ENCODE peak calls at places on chromosome 19, in eight cellular contexts. U is right lobe of liver, V is AG10803, P is fibroblast of mammary gland, A is glutamatergic neuron, S is upper lobe of right lung, G is left ventricle myocardium inferior, Z is IMR-90. R is an unnamed sample.

GRCh38 chr19:9871626-9872338 is 36.7 kb downstream of the PIN1 start:
- DNase-seq in U (no peak), V (no peak), P (no peak), A (no peak), S (no peak), G (no peak), Z (no peak), R (no peak)

GRCh38 chr19:18292460-18292809 is 11.0 kb upstream of the JUND start:
- DNase-seq in U (peak), V (no peak), P (no peak), A (no peak), S (no peak), G (no peak), Z (no peak), R (no peak)

GRCh38 chr19:14381689-14382474 is 638 bp downstream of the ADGRE5 start:
- DNase-seq in U (no peak), V (peak), P (peak), A (no peak), S (no peak), G (peak), Z (peak), R (peak)

GRCh38 chr19:42113641-42114348 is 18.5 kb downstream of the POU2F2 start:
- DNase-seq in U (no peak), V (peak), P (peak), A (peak), S (no peak), G (no peak), Z (peak), R (peak)

GRCh38 chr19:45321848-45322247 is 827 bp downstream of the CKM start:
- DNase-seq in U (no peak), V (no peak), P (no peak), A (no peak), S (no peak), G (peak), Z (no peak), R (no peak)

GRCh38 chr19:47002853-47003610 is 16.6 kb upstream of the NPAS1 start:
- DNase-seq in U (no peak), V (no peak), P (no peak), A (no peak), S (no peak), G (no peak), Z (no peak), R (no peak)

GRCh38 chr19:13729859-13730258 is 34.5 kb upstream of the MRI1 start:
- DNase-seq in U (no peak), V (peak), P (peak), A (no peak), S (no peak), G (no peak), Z (peak), R (no peak)

GRCh38 chr19:46818812-46819211 is 30.4 kb upstream of the SLC1A5 start:
- DNase-seq in U (no peak), V (peak), P (peak), A (no peak), S (no peak), G (no peak), Z (peak), R (peak)

GRCh38 chr19:15072930-15073647 is 8.9 kb upstream of the OR1I1 start:
- DNase-seq in U (no peak), V (no peak), P (no peak), A (no peak), S (no peak), G (no peak), Z (no peak), R (peak)

GRCh38 chr19:6862673-6863078 is 24.7 kb upstream of the ADGRE1 start:
- DNase-seq in U (peak), V (peak), P (peak), A (peak), S (peak), G (peak), Z (peak), R (peak)

GRCh38 chr19:47729468-47729798 is 15.9 kb upstream of the NOP53 start:
- DNase-seq in U (no peak), V (peak), P (peak), A (no peak), S (peak), G (peak), Z (peak), R (peak)

GRCh38 chr19:43467730-43468129 is 2.3 kb upstream of the LYPD3 start:
- DNase-seq in U (no peak), V (peak), P (peak), A (no peak), S (no peak), G (no peak), Z (peak), R (no peak)

GRCh38 chr19:19021115-19021514 is 12.2 kb downstream of the SUGP2 start:
- DNase-seq in U (no peak), V (peak), P (peak), A (no peak), S (no peak), G (no peak), Z (peak), R (no peak)

GRCh38 chr19:44539236-44539819 is 9.9 kb upstream of the CEACAM20 start:
- DNase-seq in U (no peak), V (peak), P (peak), A (no peak), S (no peak), G (no peak), Z (peak), R (no peak)

GRCh38 chr19:40702337-40703012 is 12.0 kb upstream of the NUMBL start:
- DNase-seq in U (no peak), V (peak), P (no peak), A (peak), S (no peak), G (peak), Z (no peak), R (no peak)
- TF ChIP-seq CTCF in U (no peak), V (peak), P (peak), A (peak), S (no peak), G (peak), Z (peak), R (no peak)

DNA sequence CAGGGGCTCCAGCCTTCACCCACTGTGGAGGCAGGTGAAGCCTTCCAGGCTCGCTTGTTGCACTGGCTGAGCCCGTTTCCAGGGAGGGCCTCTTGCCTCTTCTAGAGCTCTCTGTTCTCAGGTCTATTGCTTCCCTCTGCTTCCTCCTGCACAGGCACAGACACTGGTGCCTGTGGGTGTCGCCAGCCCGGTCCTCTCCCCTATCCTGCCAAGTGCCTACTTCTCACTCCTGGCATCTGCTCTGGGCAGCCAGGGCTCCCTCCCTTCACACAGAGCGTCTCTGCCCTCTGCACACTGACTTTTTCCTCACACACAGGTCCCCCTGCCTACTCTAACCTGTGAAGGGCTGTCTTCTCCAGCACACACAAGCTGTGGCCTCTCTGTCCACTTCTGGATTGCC is 60.3 kb downstream of the SLC7A9 start:
- DNase-seq in U (no peak), V (no peak), P (no peak), A (no peak), S (peak), G (no peak), Z (no peak), R (no peak)
- TF ChIP-seq CTCF in U (no peak), V (no peak), P (no peak), A (no peak), S (no peak), G (no peak), Z (no peak), R (no peak)

DNA sequence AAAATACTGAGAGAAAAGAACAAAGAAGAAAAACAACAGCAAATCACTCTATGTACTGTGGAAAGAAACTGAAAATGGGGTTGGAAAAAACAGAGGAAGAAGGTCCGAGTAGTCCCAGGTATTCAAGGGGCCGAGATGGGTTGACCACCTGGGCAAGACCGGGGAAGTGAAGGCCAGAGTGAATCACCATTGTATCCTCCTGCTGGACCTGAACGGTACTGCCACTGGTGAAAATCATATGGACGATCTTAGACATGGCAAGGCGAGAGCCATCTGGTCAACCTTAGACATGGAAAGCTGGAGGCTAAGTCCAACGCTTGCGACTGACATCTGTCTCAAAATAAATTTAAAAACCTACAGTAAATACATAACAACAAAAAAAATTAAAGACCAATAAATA is 44.4 kb upstream of the ZNF91 start:
- DNase-seq in U (no peak), V (no peak), P (peak), A (no peak), S (no peak), G (no peak), Z (no peak), R (peak)
- TF ChIP-seq CTCF in U (no peak), V (peak), P (peak), A (peak), S (no peak), G (peak), Z (no peak), R (peak)

GRCh38 chr19:49391581-49392399 is 3.7 kb downstream of the KASH5 start:
- DNase-seq in U (peak), V (peak), P (peak), A (peak), S (peak), G (peak), Z (peak), R (peak)
- TF ChIP-seq CTCF in U (peak), V (peak), P (peak), A (peak), S (peak), G (peak), Z (peak), R (peak)

GRCh38 chr19:32459199-32459865 is 53.8 kb downstream of the DPY19L3 start:
- DNase-seq in U (no peak), V (no peak), P (no peak), A (no peak), S (no peak), G (no peak), Z (no peak), R (no peak)

GRCh38 chr19:32456406-32456805 is 50.8 kb downstream of the DPY19L3 start:
- DNase-seq in U (no peak), V (no peak), P (no peak), A (no peak), S (no peak), G (no peak), Z (no peak), R (no peak)

GRCh38 chr19:32460476-32460875 is 54.9 kb downstream of the DPY19L3 start:
- DNase-seq in U (no peak), V (no peak), P (no peak), A (no peak), S (no peak), G (no peak), Z (no peak), R (no peak)

GRCh38 chr19:32457540-32457939 is 52.0 kb downstream of the DPY19L3 start:
- DNase-seq in U (no peak), V (no peak), P (no peak), A (no peak), S (no peak), G (no peak), Z (no peak), R (no peak)

DNA sequence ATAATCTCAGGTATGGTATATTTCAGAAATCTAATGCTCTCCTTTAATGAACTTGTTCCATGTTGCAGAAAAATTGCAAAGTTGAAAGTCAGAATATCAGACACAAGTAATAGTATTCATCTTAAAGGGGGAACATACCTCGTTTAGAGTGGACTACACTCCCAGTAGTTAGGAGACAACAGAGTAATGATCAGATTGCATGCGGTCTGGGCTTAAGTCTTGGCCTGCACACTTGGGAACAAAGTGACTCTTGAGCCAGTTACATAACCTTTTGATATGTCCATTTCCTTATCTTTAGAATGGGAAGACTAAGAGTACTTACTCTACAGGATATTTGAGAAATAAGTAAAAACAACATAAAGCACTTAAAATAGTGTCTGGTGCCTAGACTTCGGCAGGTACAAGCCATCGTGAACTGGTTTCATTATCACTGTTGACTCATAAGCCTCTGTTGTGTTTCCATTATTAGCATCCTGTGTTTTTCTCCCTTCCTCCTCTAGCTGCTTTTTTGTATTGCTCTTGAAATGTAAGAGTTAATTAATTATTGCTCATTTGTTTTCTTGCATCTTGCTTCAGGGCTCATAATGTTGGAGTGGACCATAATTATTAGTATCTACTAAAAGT is 53.0 kb downstream of the DPY19L3 start:
- DNase-seq in U (no peak), V (no peak), P (no peak), A (no peak), S (no peak), G (no peak), Z (no peak), R (no peak)
- TF ChIP-seq CTCF in U (no peak), V (no peak), P (no peak), A (no peak), S (no peak), G (no peak), Z (no peak), R (no peak)

GRCh38 chr19:1373042-1373533 is 10.6 kb upstream of the NDUFS7 start:
- DNase-seq in U (no peak), V (no peak), P (no peak), A (no peak), S (no peak), G (no peak), Z (no peak), R (no peak)

GRCh38 chr19:1370579-1371361 is 12.9 kb upstream of the NDUFS7 start:
- DNase-seq in U (no peak), V (no peak), P (no peak), A (no peak), S (no peak), G (no peak), Z (no peak), R (no peak)

GRCh38 chr19:1376415-1376805 is 7.3 kb upstream of the NDUFS7 start:
- DNase-seq in U (no peak), V (no peak), P (no peak), A (no peak), S (no peak), G (no peak), Z (no peak), R (no peak)

GRCh38 chr19:1374250-1374577 is 9.5 kb upstream of the NDUFS7 start:
- DNase-seq in U (no peak), V (no peak), P (no peak), A (no peak), S (no peak), G (peak), Z (no peak), R (no peak)

GRCh38 chr19:1373534-1374249 is 10.0 kb upstream of the NDUFS7 start:
- DNase-seq in U (peak), V (no peak), P (no peak), A (no peak), S (no peak), G (peak), Z (peak), R (no peak)
- TF ChIP-seq CTCF in U (no peak), V (no peak), P (no peak), A (no peak), S (no peak), G (no peak), Z (no peak), R (no peak)

DNA sequence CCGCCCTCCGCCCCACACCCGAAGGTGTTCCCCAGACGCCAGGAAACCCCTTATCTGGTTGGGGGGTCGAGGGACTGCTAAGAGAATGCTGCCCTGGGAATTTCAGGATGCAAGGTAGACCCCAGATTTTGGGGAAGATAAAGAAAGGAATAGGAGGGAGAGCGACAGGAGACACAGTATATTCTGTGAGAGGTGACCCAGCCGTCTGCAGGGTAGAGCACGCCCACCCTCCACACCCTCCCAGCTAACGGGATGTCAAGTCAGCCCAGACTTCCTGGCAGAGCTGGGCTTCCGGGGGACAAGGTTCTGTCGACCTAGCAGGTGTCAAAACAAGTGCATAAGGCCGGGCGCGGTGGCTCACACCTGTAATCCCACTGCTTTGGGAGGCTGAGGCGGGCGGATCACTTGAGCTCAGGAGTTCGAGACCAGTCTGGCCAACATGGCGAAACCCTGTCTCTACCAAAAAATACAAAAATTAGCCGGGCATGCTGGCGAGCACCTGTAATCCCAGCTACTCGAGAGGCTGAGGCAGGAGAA is 735 bp upstream of the PRR36 start:
- DNase-seq in U (no peak), V (no peak), P (no peak), A (no peak), S (no peak), G (no peak), Z (no peak), R (no peak)
- TF ChIP-seq CTCF in U (no peak), V (no peak), P (no peak), A (no peak), S (no peak), G (no peak), Z (no peak), R (no peak)

DNA sequence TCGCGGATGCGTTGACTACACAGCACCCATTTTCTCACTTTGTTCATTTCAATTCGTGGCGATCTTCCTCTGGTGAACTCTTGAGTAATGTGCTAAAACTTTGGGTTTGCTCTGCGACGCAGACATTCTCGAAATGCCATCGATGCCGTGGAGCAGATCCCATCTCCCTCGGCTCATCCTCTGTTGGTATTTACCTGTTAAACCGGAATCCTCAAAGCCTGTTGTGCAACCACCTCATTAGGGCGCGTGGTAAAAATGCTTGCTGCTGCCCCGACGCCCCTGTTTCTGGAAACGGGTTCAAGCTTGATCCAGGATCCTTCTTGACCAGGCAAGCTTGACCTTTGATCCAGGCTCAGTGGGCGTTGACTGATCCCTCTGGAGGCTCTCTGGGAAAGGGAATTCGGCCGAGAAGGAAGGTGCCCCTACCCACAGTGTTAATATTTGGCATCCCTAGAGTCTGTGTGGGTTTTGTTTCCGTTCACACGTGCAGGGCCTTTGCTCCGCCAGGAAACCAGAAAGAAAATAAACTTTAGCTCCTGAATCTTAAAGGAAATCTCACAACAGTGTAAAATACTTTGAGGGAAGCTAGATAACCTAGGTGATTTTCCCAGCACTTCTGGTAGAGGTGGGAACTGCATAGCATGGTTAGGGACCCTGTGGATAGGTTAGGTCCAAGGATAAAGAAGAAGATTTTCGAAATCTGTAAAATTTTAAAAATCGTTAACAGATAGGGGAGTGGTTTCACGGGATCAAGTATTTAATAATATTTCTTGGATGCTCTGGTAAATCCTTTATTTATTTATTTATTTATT is 1.0 kb downstream of the LSM14A start:
- DNase-seq in U (peak), V (peak), P (peak), A (peak), S (no peak), G (no peak), Z (peak), R (peak)
- TF ChIP-seq CTCF in U (no peak), V (peak), P (no peak), A (peak), S (no peak), G (peak), Z (no peak), R (peak)

GRCh38 chr19:30896551-30896950 is 452.7 kb downstream of the TSHZ3 start:
- DNase-seq in U (no peak), V (no peak), P (no peak), A (no peak), S (no peak), G (no peak), Z (no peak), R (no peak)

GRCh38 chr19:30897553-30897952 is 451.7 kb downstream of the TSHZ3 start:
- DNase-seq in U (no peak), V (no peak), P (no peak), A (no peak), S (no peak), G (no peak), Z (no peak), R (no peak)

GRCh38 chr19:30898353-30899103 is 450.7 kb downstream of the TSHZ3 start:
- DNase-seq in U (no peak), V (no peak), P (no peak), A (no peak), S (no peak), G (no peak), Z (no peak), R (no peak)

GRCh38 chr19:30897034-30897433 is 452.2 kb downstream of the TSHZ3 start:
- DNase-seq in U (no peak), V (no peak), P (no peak), A (no peak), S (no peak), G (no peak), Z (no peak), R (no peak)

GRCh38 chr19:30895946-30896345 is 453.3 kb downstream of the TSHZ3 start:
- DNase-seq in U (no peak), V (no peak), P (no peak), A (no peak), S (no peak), G (no peak), Z (no peak), R (no peak)
- TF ChIP-seq CTCF in U (no peak), V (no peak), P (no peak), A (no peak), S (no peak), G (no peak), Z (no peak), R (no peak)

R was measured in activated CD8-positive, alpha-beta T cell treated with anti-CD3 and anti-CD28 coated beads for 36 hours.